ENCODE peak calls at places on chromosome X, in seven cellular contexts. V is OCI-M1, P is mammary epithelial cell, Z is RPMI8226, W is breast epithelium, M is HT1080, F is AG10803. R is an unnamed sample.

GRCh38 chrX:19824603-19825002 is 62.8 kb downstream of the SH3KBP1 start:
- DNase-seq in P (no peak), F (peak; percentile 68), V (no peak), W (no peak), Z (no peak), M (peak; percentile 13), R (no peak)

GRCh38 chrX:68789966-68790365 is 38.9 kb upstream of the EFNB1 start:
- DNase-seq in Z (no peak), P (no peak), V (no peak), F (no peak), W (no peak), M (no peak), R (no peak)

GRCh38 chrX:150845091-150845490 is 53.4 kb downstream of the CD99L2 start:
- DNase-seq in M (no peak), V (peak; percentile 19), Z (no peak), W (no peak), P (no peak), F (no peak), R (no peak)

GRCh38 chrX:149711545-149712236 is at the start of gene MAGEA11:
- DNase-seq in P (no peak), Z (no peak), W (no peak), V (no peak), F (no peak), M (peak; percentile 38), R (no peak)

GRCh38 chrX:48918303-48918643 is 551 bp downstream of the PIM2 start:
- DNase-seq in W (no peak), M (no peak), V (peak; percentile 45), F (no peak), Z (no peak), P (no peak), R (no peak)

GRCh38 chrX:40010550-40011364 is 87.0 kb downstream of the BCOR start:
- DNase-seq in Z (no peak), W (no peak), M (no peak), F (no peak), V (no peak), P (no peak), R (no peak)

GRCh38 chrX:1453951-1454785 is 1.5 kb upstream of the ASMTL start:
- DNase-seq in W (peak; percentile 73), V (no peak), M (peak; percentile 85), Z (peak; percentile 92), P (peak; percentile 67), F (peak; percentile 66), R (peak; percentile 64)

GRCh38 chrX:113512700-113513395 is 672.2 kb upstream of the AMOT start:
- DNase-seq in W (no peak), P (peak; percentile 62), F (peak; percentile 81), M (peak; percentile 90), V (no peak), Z (no peak), R (no peak)

GRCh38 chrX:74422029-74422352 is 698 bp downstream of the SLC16A2 start:
- DNase-seq in F (no peak), M (no peak), V (no peak), P (no peak), W (no peak), Z (no peak), R (no peak)

GRCh38 chrX:17592117-17592516 is 145.2 kb upstream of the SCML1 start:
- DNase-seq in Z (no peak), F (peak; percentile 20), V (no peak), W (no peak), P (no peak), M (peak; percentile 23), R (no peak)

GRCh38 chrX:115968436-115969252 is 201.9 kb upstream of the AGTR2 start:
- DNase-seq in M (peak; percentile 80), Z (peak; percentile 11), P (peak; percentile 45), V (peak; percentile 84), W (peak; percentile 37), F (no peak), R (peak; percentile 66)

GRCh38 chrX:14899607-14900006 is 26.4 kb downstream of the MOSPD2 start:
- DNase-seq in P (peak; percentile 67), W (no peak), Z (no peak), V (peak; percentile 9), M (peak; percentile 74), F (peak; percentile 39), R (no peak)

GRCh38 chrX:103823591-103823990 is 8.5 kb downstream of the RAB9B start:
- DNase-seq in V (no peak), F (no peak), P (no peak), M (no peak), W (no peak), Z (no peak), R (no peak)

GRCh38 chrX:130726661-130727060 is 176.3 kb downstream of the ENOX2 start:
- DNase-seq in Z (no peak), W (no peak), M (peak; percentile 74), V (no peak), P (peak; percentile 72), F (peak; percentile 86), R (no peak)

GRCh38 chrX:41596586-41596985 is 92.2 kb upstream of the GPR34 start:
- DNase-seq in V (no peak), W (no peak), P (peak; percentile 14), F (peak; percentile 4), Z (no peak), M (no peak), R (no peak)

GRCh38 chrX:41730101-41730500 is 6.1 kb downstream of the GPR82 start:
- DNase-seq in W (no peak), Z (no peak), V (no peak), P (no peak), F (peak; percentile 40), M (no peak), R (no peak)

GRCh38 chrX:9786839-9787635 is 808 bp downstream of the SHROOM2 start:
- DNase-seq in F (peak; percentile 1), V (no peak), W (no peak), Z (no peak), P (no peak), M (no peak), R (no peak)

R was measured in HT-29.